ENCODE peak calls at places on chromosomes 6 and 20, in four cellular contexts. X, P, Q and I are unnamed samples.

GRCh38 chr6:152836523-152836922 is 85.9 kb downstream of the VIP start:
- DNase-seq in X (no peak), P (no peak), Q (no peak), I (no peak)

GRCh38 chr6:88869263-88870023 is 94.0 kb downstream of the RNGTT start:
- DNase-seq in Q (no peak), X (peak), P (no peak), I (no peak)

GRCh38 chr6:136072691-136073090 is 177.4 kb downstream of the MTFR2 start:
- DNase-seq in Q (no peak), P (no peak), X (no peak), I (no peak)

GRCh38 chr6:136011475-136011874 is 160.0 kb downstream of the PDE7B start:
- DNase-seq in X (no peak), Q (no peak), P (no peak), I (no peak)

GRCh38 chr6:160041608-160042007 is 72.7 kb downstream of the IGF2R start:
- DNase-seq in P (no peak), X (peak), Q (peak), I (no peak)

GRCh38 chr6:46235242-46235641 is 64.5 kb upstream of the ENPP5 start:
- DNase-seq in Q (no peak), P (no peak), X (no peak), I (no peak)

GRCh38 chr20:21436186-21436585 is 38.9 kb upstream of the NKX2-4 start:
- DNase-seq in X (peak), Q (no peak), P (no peak), I (no peak)

GRCh38 chr20:51335329-51335841 is 207.1 kb downstream of the NFATC2 start:
- DNase-seq in X (peak), P (peak), Q (no peak), I (peak)

GRCh38 chr6:170388113-170388512 is 81.6 kb downstream of the FAM120B start:
- DNase-seq in Q (no peak), P (no peak), X (peak), I (no peak)

GRCh38 chr6:113980937-113981554 is 10.1 kb upstream of the HDAC2 start:
- DNase-seq in Q (no peak), P (peak), X (no peak), I (peak)

GRCh38 chr20:16209826-16210365 is 363.4 kb downstream of the KIF16B start:
- DNase-seq in X (no peak), P (no peak), Q (no peak), I (no peak)

GRCh38 chr20:22905667-22906066 is 129.4 kb upstream of the SSTR4 start:
- DNase-seq in X (no peak), P (peak), Q (peak), I (no peak)

GRCh38 chr20:60206259-60206658 is 248.0 kb downstream of the CDH26 start:
- DNase-seq in X (peak), P (no peak), Q (no peak), I (peak)

GRCh38 chr20:59823860-59824259 is 109.6 kb downstream of the SYCP2 start:
- DNase-seq in X (no peak), P (no peak), Q (no peak), I (no peak)

GRCh38 chr20:35563834-35564233 is 22.0 kb downstream of the ERGIC3 start:
- DNase-seq in X (no peak), P (no peak), Q (no peak), I (no peak)

GRCh38 chr6:167699141-167700036 is 127.3 kb upstream of the AFDN start:
- DNase-seq in X (no peak), P (no peak), Q (peak), I (peak)

GRCh38 chr6:132122871-132123270 is 171.7 kb upstream of the CCN2 start:
- DNase-seq in X (no peak), Q (no peak), P (no peak), I (no peak)

GRCh38 chr20:48736231-48736630 is 91.6 kb downstream of the PREX1 start:
- DNase-seq in P (no peak), Q (no peak), X (no peak), I (no peak)

GRCh38 chr20:12051206-12052163 is 133.8 kb downstream of the BTBD3 start:
- DNase-seq in Q (peak), P (no peak), X (no peak), I (no peak)

GRCh38 chr6:133632206-133632605 is 256.7 kb upstream of the TCF21 start:
- DNase-seq in P (no peak), X (peak), Q (no peak), I (no peak)

GRCh38 chr20:34806255-34806654 is 19.2 kb downstream of the NCOA6 start:
- DNase-seq in P (no peak), Q (no peak), X (no peak), I (no peak)

GRCh38 chr6:3208096-3208774 is 19.2 kb downstream of the TUBB2B start:
- DNase-seq in Q (no peak), X (peak), P (no peak), I (no peak)

GRCh38 chr6:17281100-17281496 is at the start of gene RBM24:
- DNase-seq in P (peak), X (peak), Q (peak), I (peak)
- TF ChIP-seq CTCF in P (no peak), X (peak), Q (peak), I (no peak)

GRCh38 chr6:53067799-53068442 is 2.7 kb downstream of the FBXO9 start:
- DNase-seq in P (no peak), X (no peak), Q (no peak), I (no peak)

GRCh38 chr6:53067307-53067706 is 2.1 kb downstream of the FBXO9 start:
- DNase-seq in P (no peak), Q (no peak), X (no peak), I (no peak)

GRCh38 chr6:53069431-53069830 is 4.2 kb downstream of the FBXO9 start:
- DNase-seq in Q (no peak), P (no peak), X (no peak), I (no peak)

GRCh38 chr6:53074347-53074746 is 9.1 kb downstream of the FBXO9 start:
- DNase-seq in X (no peak), P (no peak), Q (no peak), I (no peak)

DNA sequence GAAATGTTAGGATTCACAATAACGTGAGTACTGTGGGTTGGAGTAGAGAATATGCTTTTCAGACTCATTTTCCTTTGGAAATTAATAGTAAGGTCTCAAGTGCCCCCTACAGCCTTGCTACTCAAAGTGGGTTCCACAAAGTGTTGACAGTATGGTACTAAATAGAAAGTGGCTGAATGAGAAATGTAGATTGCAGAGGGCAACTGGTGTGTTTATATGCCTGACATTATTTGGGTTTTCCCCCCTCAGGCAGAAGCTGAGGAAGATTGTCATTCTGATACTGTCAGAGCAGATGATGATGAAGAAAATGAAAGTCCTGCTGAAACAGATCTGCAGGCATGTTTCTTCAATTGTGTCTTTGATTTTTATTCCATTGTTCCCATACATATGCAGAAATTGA is 5.6 kb downstream of the FBXO9 start:
- DNase-seq in P (peak), X (no peak), Q (no peak), I (peak)
- TF ChIP-seq CTCF in P (no peak), X (no peak), Q (no peak), I (peak)

DNA sequence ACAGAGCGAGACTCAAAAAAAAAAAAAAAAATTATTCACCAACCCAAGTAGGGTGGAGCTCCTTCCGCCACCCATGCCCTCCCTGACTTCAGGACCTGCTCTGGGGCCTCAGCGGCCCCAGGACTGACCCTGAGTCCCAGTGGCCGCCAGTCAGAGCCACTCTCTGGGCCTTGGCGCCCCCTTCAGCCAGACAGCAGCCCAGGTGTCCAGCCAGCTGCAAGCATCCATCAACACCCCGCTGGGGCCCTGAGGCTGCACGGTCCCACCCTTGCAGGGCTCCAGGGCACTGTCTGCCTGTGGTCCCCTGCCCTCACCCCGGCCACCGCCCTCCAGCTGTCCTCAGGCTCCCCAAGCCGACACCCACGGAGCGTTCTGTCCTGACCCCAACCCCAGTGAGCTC is 11.4 kb upstream of the KCNQ2 start:
- DNase-seq in P (no peak), X (no peak), Q (no peak), I (peak)
- TF ChIP-seq CTCF in P (no peak), X (peak), Q (no peak), I (no peak)

GRCh38 chr20:45445805-45446562 is 23.6 kb upstream of the WFDC2 start:
- DNase-seq in P (peak), X (peak), Q (no peak), I (peak)

GRCh38 chr20:45440891-45441685 is 25.1 kb downstream of the PIGT start:
- DNase-seq in Q (no peak), X (no peak), P (no peak), I (no peak)

GRCh38 chr20:45440424-45440823 is 24.5 kb downstream of the PIGT start:
- DNase-seq in X (no peak), P (no peak), Q (no peak), I (no peak)

GRCh38 chr20:45441746-45442145 is 25.8 kb downstream of the PIGT start:
- DNase-seq in Q (no peak), X (no peak), P (no peak), I (no peak)

DNA sequence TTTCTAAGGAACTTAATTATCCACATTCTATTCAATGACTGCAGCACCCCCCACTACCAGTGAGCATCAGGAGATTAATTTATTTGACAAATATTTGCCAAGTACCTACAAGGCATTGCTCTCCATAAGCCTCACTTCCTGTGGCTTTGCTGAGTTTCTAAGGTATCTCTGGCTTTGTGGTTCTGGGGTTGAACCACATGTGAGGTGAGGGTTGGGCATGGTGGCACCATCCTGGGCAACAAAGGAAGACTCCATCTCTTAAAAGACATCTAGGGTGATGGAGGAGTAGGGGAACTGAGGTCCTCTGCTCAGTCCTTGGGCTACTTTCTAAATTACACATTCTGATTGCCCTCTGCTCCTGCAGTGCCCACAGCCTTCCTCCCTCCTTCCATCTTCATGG is 25.5 kb upstream of the WFDC2 start:
- DNase-seq in P (no peak), Q (no peak), X (no peak), I (peak)
- TF ChIP-seq CTCF in P (no peak), Q (no peak), X (no peak), I (no peak)

GRCh38 chr20:31594558-31595379 is 10.3 kb upstream of the ID1 start:
- DNase-seq in P (no peak), Q (no peak), X (no peak), I (no peak)

GRCh38 chr20:31594002-31594557 is 11.0 kb upstream of the ID1 start:
- DNase-seq in P (no peak), X (no peak), Q (no peak), I (no peak)

GRCh38 chr20:31595654-31596411 is 9.3 kb upstream of the ID1 start:
- DNase-seq in X (peak), P (no peak), Q (peak), I (no peak)

GRCh38 chr20:31595380-31595653 is 9.8 kb upstream of the ID1 start:
- DNase-seq in X (no peak), P (no peak), Q (no peak), I (no peak)

DNA sequence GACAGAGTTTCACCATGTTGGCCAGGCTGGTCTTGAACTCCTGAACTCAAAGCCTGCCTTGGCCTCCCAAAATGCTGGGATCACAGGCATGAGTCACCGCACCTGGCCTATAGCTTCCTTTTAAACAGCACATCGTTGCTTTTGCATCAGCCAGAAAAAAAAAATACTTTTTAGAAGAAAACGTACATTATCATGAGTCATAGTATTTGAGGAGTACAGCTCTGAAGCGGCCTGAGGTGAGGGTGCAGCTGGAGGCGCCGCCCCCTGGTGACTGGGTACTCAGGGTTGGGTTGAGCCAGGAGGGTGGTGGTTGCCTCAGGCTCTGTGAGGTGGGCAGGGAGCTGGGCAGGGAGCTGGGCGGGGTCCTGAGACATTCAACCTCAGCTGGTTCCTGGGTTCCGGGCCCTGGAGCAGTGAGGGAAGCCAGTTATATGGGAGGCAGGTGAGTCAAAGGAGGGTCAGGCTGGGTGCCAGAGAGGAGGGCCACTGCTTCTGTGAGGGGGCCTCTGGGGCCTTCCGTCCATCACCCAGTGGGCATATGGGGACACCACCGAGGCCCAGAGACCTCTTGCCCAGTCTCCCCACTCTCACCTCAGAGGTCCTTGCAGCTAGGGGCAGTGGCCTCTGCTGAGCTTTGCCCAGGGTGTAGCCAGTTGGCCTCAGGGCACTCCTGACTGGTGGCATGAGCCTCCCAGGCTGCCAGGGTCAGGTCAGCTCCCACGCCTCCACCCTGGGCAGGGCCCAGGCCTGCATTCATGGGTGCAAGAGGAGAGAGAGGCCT is 11.7 kb upstream of the ID1 start:
- DNase-seq in X (peak), Q (no peak), P (no peak), I (peak)
- TF ChIP-seq CTCF in X (peak), Q (no peak), P (no peak), I (no peak)

GRCh38 chr20:9565910-9566550 is 51.6 kb downstream of the LAMP5 start:
- DNase-seq in Q (no peak), X (no peak), P (no peak), I (no peak)
- TF ChIP-seq CTCF in Q (no peak), X (no peak), P (no peak), I (no peak)

DNA sequence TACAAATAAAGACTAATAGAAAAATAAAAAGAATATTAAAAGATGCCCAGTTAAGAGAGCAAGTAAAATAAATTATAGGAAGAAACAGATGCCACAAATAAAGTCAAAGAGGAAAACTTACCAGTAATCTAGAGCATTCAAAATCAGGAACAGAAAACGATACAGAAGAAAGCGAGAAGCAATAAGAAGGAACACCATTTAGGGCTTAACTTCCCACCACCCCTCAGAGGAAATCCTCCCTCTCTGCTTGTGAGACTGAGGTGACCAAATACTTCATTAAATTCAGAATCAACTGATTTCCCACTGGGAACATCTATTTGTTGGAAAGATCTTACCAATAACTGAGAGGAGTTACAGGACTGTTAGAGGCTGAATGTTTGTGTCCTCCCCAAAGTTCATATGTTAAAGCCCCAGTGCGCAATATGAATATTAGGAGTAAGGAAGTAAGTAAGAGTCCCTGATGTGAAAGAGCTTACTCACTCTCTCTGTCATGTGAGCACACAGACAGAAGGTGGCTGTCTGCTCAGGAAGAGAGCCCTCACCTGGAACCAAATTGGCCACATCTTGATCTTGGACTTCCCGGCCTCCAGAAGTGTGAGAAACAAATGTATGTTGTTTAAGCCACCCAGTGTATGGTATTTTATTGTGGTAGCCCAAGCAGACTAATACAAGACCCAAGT is 19.5 kb downstream of the KATNA1 start:
- DNase-seq in P (peak), Q (no peak), X (no peak), I (no peak)
- TF ChIP-seq CTCF in P (peak), Q (no peak), X (no peak), I (no peak)

GRCh38 chr20:3786126-3786484 is 435 bp downstream of the CENPB start:
- DNase-seq in X (peak), Q (peak), P (peak), I (peak)
- TF ChIP-seq CTCF in X (no peak), Q (no peak), P (no peak), I (no peak)